ENCODE peak calls at places on chromosome 12, in six cellular contexts. S, T, K, P, Q and X are unnamed samples.

GRCh38 chr12:122894173-122895121 is 1.5 kb downstream of the VPS37B start:
- DNase-seq in K (no peak), Q (no peak), P (no peak), T (no peak), S (no peak), X (no peak)

GRCh38 chr12:54009171-54010052 is 627 bp downstream of the HOXC8 start:
- DNase-seq in P (no peak), K (no peak), S (no peak), T (no peak), Q (no peak), X (no peak)

GRCh38 chr12:116813271-116814041 is 67.8 kb downstream of the HRK start:
- DNase-seq in T (no peak), S (no peak), P (no peak), K (no peak), Q (no peak), X (no peak)

GRCh38 chr12:130133851-130134562 is 28.3 kb upstream of the FZD10 start:
- DNase-seq in K (no peak), T (no peak), P (no peak), S (no peak), Q (no peak), X (no peak)

GRCh38 chr12:15880721-15881120 is 1.5 kb upstream of the STRAP start:
- DNase-seq in P (no peak), T (no peak), K (no peak), S (no peak), Q (no peak), X (no peak)

GRCh38 chr12:102300824-102301461 is 103.3 kb upstream of the PMCH start:
- DNase-seq in S (no peak), T (peak), K (no peak), P (peak), Q (no peak), X (peak)

GRCh38 chr12:123475256-123475703 is 17.3 kb downstream of the SNRNP35 start:
- DNase-seq in T (no peak), S (no peak), K (no peak), Q (no peak), P (no peak), X (no peak)

GRCh38 chr12:89475203-89475990 is 49.2 kb downstream of the GALNT4 start:
- DNase-seq in T (peak), P (no peak), Q (no peak), S (no peak), K (no peak), X (no peak)

GRCh38 chr12:90770861-90771260 is 184.1 kb downstream of the CCER1 start:
- DNase-seq in P (no peak), Q (no peak), K (no peak), T (no peak), S (no peak), X (peak)

GRCh38 chr12:51905507-51906438 is 1.5 kb upstream of the ACVRL1 start:
- DNase-seq in P (peak), T (no peak), K (no peak), Q (no peak), S (peak), X (peak)

GRCh38 chr12:15522574-15523187 is 200.4 kb downstream of the PTPRO start:
- DNase-seq in K (peak), S (no peak), Q (no peak), P (peak), T (peak), X (peak)